ENCODE peak calls at places on chromosome 21, in four cellular contexts. B, G, Y and R are unnamed samples.

GRCh38 chr21:15732290-15732995 is 2.7 kb downstream of the USP25 start:
- DNase-seq in B (no peak), G (peak; percentile 55), Y (no peak), R (peak; percentile 60)

GRCh38 chr21:38916214-38916964 is 110.7 kb downstream of the ETS2 start:
- DNase-seq in B (no peak), G (peak; percentile 54), Y (no peak), R (no peak)

GRCh38 chr21:34983680-34984086 is 65.4 kb downstream of the RUNX1 start:
- DNase-seq in B (no peak), G (no peak), Y (peak; percentile 60), R (peak; percentile 12)

GRCh38 chr21:23977971-23978370 is 1629.3 kb downstream of the MRPL39 start:
- DNase-seq in B (no peak), G (no peak), Y (no peak), R (no peak)

GRCh38 chr21:14875704-14876364 is 189.0 kb downstream of the NRIP1 start:
- DNase-seq in B (no peak), G (peak; percentile 11), Y (no peak), R (peak; percentile 51)

GRCh38 chr21:35467536-35467935 is 418.4 kb upstream of the RUNX1 start:
- DNase-seq in B (no peak), G (no peak), Y (no peak), R (no peak)

GRCh38 chr21:36211660-36212512 is 55.3 kb downstream of the DOP1B start:
- DNase-seq in B (no peak), G (no peak), Y (no peak), R (no peak)

GRCh38 chr21:36976882-36977651 is 10.6 kb upstream of the HLCS start:
- DNase-seq in B (no peak), G (peak; percentile 87), Y (no peak), R (peak; percentile 65)

GRCh38 chr21:37009740-37010341 is 3.3 kb downstream of the RIPPLY3 start:
- DNase-seq in B (peak; percentile 85), G (peak; percentile 83), Y (peak; percentile 87), R (peak; percentile 72)

GRCh38 chr21:37452222-37452621 is 85.6 kb downstream of the DYRK1A start:
- DNase-seq in B (no peak), G (no peak), Y (no peak), R (no peak)

GRCh38 chr21:36155603-36156338 is 853 bp upstream of the DOP1B start:
- DNase-seq in B (no peak), G (no peak), Y (peak; percentile 37), R (no peak)

GRCh38 chr21:17931080-17931479 is 111.9 kb upstream of the C21orf91 start:
- DNase-seq in B (no peak), G (peak; percentile 6), Y (no peak), R (no peak)

DNA sequence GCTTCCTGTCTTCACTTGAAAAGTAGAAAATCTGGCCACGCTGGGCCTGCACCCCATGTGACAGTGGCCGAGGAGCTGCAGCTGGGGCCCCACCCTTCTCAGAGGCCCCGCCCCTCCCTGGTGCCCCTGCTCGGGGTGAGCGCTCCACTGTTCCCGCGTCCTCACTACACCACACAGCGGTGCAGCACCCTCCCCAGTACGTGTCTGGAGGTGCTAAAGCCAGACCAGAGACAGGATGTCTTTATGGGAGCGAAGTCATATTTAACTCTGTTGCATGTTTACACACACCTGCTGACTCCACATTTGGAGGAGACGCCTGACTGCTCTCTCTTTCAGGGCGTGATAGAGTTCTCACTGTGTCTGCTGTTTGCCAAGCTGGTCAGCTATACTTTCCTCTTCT is 48.1 kb downstream of the SLC37A1 start:
- DNase-seq in B (no peak), G (peak; percentile 13), Y (no peak), R (peak; percentile 55)
- TF ChIP-seq CTCF in B (no peak), G (no peak), Y (no peak), R (no peak)

GRCh38 chr21:45827881-45828579 is 153.5 kb upstream of the COL6A1 start:
- DNase-seq in B (no peak), G (no peak), Y (no peak), R (no peak)
- H3K4me3 ChIP-seq in B (no peak overlapping the region), G (no peak overlapping the region), Y (no peak overlapping the region), R (no peak overlapping the region)

GRCh38 chr21:44947111-44947929 is 7.5 kb downstream of the SLX9 start:
- DNase-seq in B (no peak), G (no peak), Y (no peak), R (peak; percentile 5)

GRCh38 chr21:44946254-44947041 is 6.6 kb downstream of the SLX9 start:
- DNase-seq in B (no peak), G (no peak), Y (no peak), R (peak; percentile 3)

GRCh38 chr21:44948426-44949120 is 8.7 kb downstream of the SLX9 start:
- DNase-seq in B (no peak), G (no peak), Y (no peak), R (no peak)

GRCh38 chr21:44949161-44950015 is 9.6 kb downstream of the SLX9 start:
- DNase-seq in B (peak; percentile 92), G (peak; percentile 57), Y (peak; percentile 81), R (peak; percentile 53)

DNA sequence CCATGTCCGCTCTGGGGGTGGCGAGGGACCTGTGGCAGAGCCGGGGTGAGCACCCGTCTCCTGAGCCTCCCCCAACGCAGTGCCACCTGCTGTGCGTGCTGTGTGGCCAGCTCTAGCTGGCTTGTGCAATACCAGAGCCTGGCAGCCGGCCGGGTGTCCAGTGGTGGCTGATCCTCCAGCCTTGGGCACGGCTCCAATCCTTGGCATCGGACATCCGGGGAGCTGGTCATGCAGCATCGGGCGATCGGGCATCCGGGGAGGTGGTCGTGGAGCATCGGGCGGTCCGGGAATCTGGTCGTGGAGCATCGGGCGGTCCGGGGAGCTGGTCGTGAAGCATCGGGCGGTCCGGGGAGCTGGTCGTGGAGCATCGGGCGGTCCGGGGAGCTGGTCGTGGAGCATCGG is 8.1 kb downstream of the SLX9 start:
- DNase-seq in B (no peak), G (no peak), Y (peak; percentile 93), R (no peak)
- TF ChIP-seq CTCF in B (no peak), G (no peak), Y (no peak), R (no peak)

GRCh38 chr21:43916691-43917514 is 51.9 kb downstream of the AGPAT3 start:
- DNase-seq in B (peak; percentile 84), G (no peak), Y (no peak), R (peak; percentile 76)
- H3K4me3 ChIP-seq in B (peak overlapping the region; percentile 51), G (no peak overlapping the region), Y (no peak overlapping the region), R (peak overlapping the region; percentile 62)

GRCh38 chr21:30268608-30269197 is 14.0 kb downstream of the KRTAP24-1 start:
- DNase-seq in B (no peak), G (no peak), Y (no peak), R (no peak)
- TF ChIP-seq CTCF in B (no peak), G (no peak), Y (peak; percentile 7), R (no peak)

GRCh38 chr21:26570203-26570602 is 2.9 kb downstream of the CYYR1 start:
- DNase-seq in B (no peak), G (no peak), Y (peak; percentile 17), R (no peak)

GRCh38 chr21:26572026-26572425 is 1.1 kb downstream of the CYYR1 start:
- DNase-seq in B (no peak), G (no peak), Y (no peak), R (no peak)

GRCh38 chr21:26572668-26573381 is at the start of gene CYYR1:
- DNase-seq in B (no peak), G (no peak), Y (peak; percentile 71), R (no peak)
- H3K4me3 ChIP-seq in B (no peak within 1 kb of the TSS), G (no peak within 1 kb of the TSS), Y (no peak within 1 kb of the TSS), R (no peak within 1 kb of the TSS)